ENCODE peak calls at places on chromosomes 6 and 20, in nine cellular contexts. D is NT2/D1; A is H9; E is endodermal cell; U is upper lobe of right lung; K is HepG2; M is GM23338; T is CD4-positive, alpha-beta memory T cell; Q is stomach. N is an unnamed sample. For H3K4me1, the result is how much of the 10 kb centered on the place peaks cover.

GRCh38 chr6:165605901-165606739 is 56.9 kb downstream of the PDE10A start:
- DNase-seq in K (no peak), Q (peak), U (no peak), M (no peak), E (peak), A (no peak), D (no peak), T (no peak), N (no peak)

GRCh38 chr6:109867009-109867969 is 110.8 kb upstream of the GPR6 start:
- DNase-seq in E (peak), T (no peak), D (no peak), M (no peak), Q (peak), A (no peak), K (no peak), U (no peak), N (no peak)

GRCh38 chr20:59925894-59926293 is 7.5 kb downstream of the SYCP2 start:
- DNase-seq in Q (no peak), K (no peak), T (no peak), E (no peak), M (no peak), U (no peak), D (no peak), A (no peak), N (no peak)

GRCh38 chr20:35297740-35298139 is 5.5 kb upstream of the FAM83C start:
- DNase-seq in K (no peak), U (no peak), M (no peak), Q (no peak), A (no peak), D (no peak), T (no peak), E (no peak), N (peak)

GRCh38 chr20:37362821-37363220 is 16.9 kb downstream of the SRC start:
- DNase-seq in Q (no peak), K (no peak), E (no peak), M (no peak), T (no peak), D (no peak), U (peak), A (no peak), N (no peak)

GRCh38 chr6:151044465-151045441 is 179.3 kb downstream of the MTHFD1L start:
- DNase-seq in Q (peak), K (peak), D (no peak), T (no peak), M (peak), U (peak), E (peak), A (no peak), N (no peak)

GRCh38 chr6:106880952-106881351 is 93.6 kb downstream of the CD24 start:
- DNase-seq in K (no peak), U (no peak), M (no peak), E (no peak), Q (no peak), T (no peak), A (no peak), D (no peak), N (no peak)

GRCh38 chr6:15841937-15842698 is 179.3 kb upstream of the DTNBP1 start:
- DNase-seq in U (no peak), T (no peak), Q (no peak), A (no peak), D (no peak), K (no peak), M (no peak), E (no peak), N (no peak)

GRCh38 chr6:92507552-92507951 is 911.8 kb downstream of the EPHA7 start:
- DNase-seq in K (no peak), T (no peak), Q (no peak), M (no peak), U (no peak), D (no peak), E (no peak), A (no peak), N (no peak)

GRCh38 chr6:18405477-18406293 is 18.5 kb downstream of the RNF144B start:
- DNase-seq in A (no peak), U (no peak), M (no peak), Q (no peak), E (no peak), T (no peak), K (no peak), D (no peak), N (no peak)

GRCh38 chr6:7239590-7239948 is 73.4 kb downstream of the SSR1 start:
- DNase-seq in M (no peak), K (peak), D (no peak), Q (no peak), A (no peak), U (no peak), E (no peak), T (no peak), N (peak)

GRCh38 chr6:36679043-36679821 is 718 bp downstream of the CDKN1A start:
- DNase-seq in A (no peak), Q (peak), D (no peak), T (peak), E (peak), K (peak), M (peak), U (peak), N (peak)

GRCh38 chr6:81326856-81327561 is 425.5 kb downstream of the TENT5A start:
- DNase-seq in A (no peak), T (no peak), E (no peak), K (no peak), M (no peak), Q (no peak), D (no peak), U (no peak), N (no peak)

GRCh38 chr6:112501705-112502104 is 154.6 kb downstream of the RFPL4B start:
- DNase-seq in K (no peak), A (no peak), M (peak), Q (no peak), D (no peak), T (no peak), E (no peak), U (no peak), N (peak)
- H3K4me1 ChIP-seq in K (under half), A (under half), M (under half), Q (under half), D (under half), T (under half), E (under half), U (under half), N (under half)

GRCh38 chr6:90370493-90370959 is 73.9 kb upstream of the BACH2 start:
- DNase-seq in M (no peak), D (no peak), U (no peak), T (no peak), K (no peak), Q (no peak), E (no peak), A (no peak), N (no peak)
- H3K4me1 ChIP-seq in M (under half), D (under half), U (under half), T (under half), K (under half), Q (under half), E (under half), A (under half), N (under half)

DNA sequence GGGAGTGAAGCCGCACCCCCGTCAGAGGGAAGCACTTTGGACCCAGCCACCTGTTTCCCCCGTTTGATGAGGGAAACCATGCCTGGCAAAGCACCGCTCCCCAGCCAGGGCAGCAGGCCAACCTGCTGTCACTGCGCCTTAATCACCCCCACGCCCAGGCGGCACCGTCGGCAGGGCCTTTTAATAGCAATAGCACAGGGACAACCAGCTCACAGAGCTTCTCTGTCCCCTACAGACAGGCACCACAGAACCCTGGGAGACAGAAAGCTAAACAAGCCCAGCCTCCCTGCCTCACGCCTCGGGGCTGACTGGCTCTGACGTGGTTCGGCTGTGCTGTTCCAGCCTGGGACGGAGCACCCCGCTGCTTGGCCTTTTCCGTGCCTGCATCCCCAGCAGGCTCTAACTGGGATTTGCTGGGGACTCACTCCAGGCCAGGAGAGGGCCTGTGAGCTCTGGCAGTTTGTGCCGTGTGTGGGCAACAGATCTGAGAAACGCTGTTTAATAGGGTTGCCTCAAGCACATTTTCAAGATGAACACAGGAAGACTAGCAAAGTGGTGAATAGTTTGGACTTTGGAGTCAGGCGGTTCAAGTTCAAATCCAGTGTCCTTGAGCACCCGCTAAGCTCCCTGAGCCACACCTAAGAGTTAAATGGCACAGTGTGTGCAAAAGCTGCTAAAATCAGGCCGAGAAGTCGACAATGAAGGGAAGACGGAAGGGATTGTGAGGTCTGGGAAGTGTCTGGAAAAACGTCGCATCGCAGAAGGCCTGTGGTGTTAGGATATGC is 223.8 kb downstream of the NRN1 start:
- DNase-seq in U (no peak), K (peak), M (no peak), E (peak), D (no peak), A (no peak), T (no peak), Q (peak), N (no peak)
- H3K4me1 ChIP-seq in U (under half), K (under half), M (under half), E (under half), D (under half), A (under half), T (under half), Q (under half), N (under half)

DNA sequence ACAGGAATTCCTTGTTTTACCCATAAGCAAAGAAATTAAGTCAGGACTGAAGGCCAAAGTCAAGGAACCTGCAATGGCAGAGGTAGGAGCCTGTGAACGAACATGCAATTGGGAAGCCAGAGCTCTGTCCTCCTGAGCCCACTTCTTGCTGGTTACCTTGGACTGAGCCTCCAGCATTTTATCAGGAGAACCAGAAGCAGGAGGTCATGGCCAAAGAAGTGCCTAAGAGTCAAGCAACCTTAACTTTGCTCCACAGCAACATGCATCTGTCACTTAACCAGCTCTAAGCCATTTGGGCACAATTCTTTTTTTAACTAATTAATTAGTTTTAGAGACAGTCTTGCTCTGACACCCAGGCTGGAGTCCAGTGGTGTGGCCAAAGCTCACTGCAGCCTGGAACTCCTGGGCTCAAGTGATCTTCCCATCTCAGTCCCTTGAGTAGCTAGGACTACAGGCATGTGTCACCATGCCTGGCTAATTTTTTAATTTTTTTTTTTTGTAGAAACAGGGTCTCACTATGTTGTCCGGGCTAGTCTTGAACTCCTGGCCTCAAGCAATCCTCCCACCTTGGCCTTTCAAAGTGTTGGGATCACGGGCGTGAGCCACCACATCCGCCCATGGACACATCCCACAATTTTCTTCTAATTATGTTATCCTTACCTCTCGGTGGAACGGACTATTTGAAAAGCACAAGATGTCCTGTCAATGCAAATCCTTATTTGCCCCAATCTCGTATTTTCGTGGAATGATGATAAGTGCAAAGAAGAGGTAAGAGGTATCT is 334.2 kb downstream of the CD83 start:
- DNase-seq in M (no peak), K (no peak), Q (no peak), D (no peak), T (no peak), U (no peak), A (no peak), E (no peak), N (no peak)
- H3K4me1 ChIP-seq in M (under half), K (under half), Q (under half), D (under half), T (half or more), U (under half), A (under half), E (under half), N (under half)

DNA sequence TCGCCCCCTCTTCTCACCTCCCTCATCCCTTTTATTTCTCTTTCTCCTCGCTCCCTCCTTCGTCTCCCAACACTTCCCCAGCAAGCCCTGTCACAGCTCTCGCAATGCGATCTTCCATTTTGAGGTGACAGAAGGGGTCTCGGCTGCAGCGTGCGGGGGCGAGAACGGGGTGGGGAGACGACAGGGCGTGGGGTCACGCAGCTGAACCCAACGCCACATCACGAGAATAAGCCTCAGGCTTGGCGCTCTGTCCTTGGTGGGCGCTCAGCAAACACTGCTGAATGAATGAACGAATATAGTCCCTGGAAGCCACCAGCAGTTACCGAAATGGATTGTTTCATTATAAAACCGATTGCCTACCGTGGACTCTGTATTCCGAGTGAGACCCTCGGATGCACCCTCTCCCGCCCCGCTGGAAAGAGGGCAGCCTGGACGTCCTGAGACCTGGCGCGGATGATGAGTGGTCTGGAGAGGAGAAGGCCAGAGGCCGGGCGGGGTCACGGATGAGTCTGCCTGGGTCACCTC is 3.9 kb downstream of the NRN1 start:
- DNase-seq in M (no peak), E (no peak), T (no peak), K (no peak), Q (no peak), D (no peak), U (no peak), A (no peak), N (no peak)
- H3K4me1 ChIP-seq in M (half or more), E (under half), T (half or more), K (under half), Q (half or more), D (under half), U (under half), A (under half), N (under half)

GRCh38 chr6:42230320-42231034 is 12.8 kb upstream of the MRPS10 start:
- DNase-seq in U (no peak), M (peak), Q (no peak), E (peak), D (no peak), K (no peak), A (no peak), T (no peak), N (no peak)

GRCh38 chr6:42227173-42227850 is 9.7 kb upstream of the MRPS10 start:
- DNase-seq in T (no peak), A (no peak), M (no peak), Q (no peak), K (no peak), U (no peak), D (no peak), E (no peak), N (no peak)

GRCh38 chr6:42232035-42232434 is 14.4 kb upstream of the MRPS10 start:
- DNase-seq in U (no peak), M (no peak), Q (no peak), A (no peak), T (no peak), E (no peak), K (no peak), D (no peak), N (no peak)

GRCh38 chr6:42228305-42228704 is 10.6 kb upstream of the MRPS10 start:
- DNase-seq in M (no peak), K (no peak), U (no peak), A (no peak), T (no peak), E (no peak), Q (no peak), D (no peak), N (no peak)

DNA sequence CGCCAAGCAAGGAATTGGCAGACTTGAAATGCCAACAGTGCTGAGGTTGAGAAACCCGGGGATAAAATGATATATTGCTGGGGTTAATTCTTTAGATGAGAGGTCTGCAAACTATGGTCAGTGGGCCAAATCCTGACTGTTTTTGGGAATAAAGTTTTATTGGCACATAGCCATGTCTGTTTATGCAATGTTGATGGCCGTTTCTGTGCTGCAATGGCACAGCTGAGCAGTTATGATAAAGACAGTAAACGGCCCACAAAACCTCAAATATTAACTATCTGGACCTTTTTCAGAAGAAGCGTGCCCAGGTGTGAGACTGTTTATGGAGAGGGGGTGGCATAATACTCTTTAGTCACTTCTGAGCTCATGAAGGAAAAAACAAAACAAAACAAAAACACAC is 12.1 kb upstream of the MRPS10 start:
- DNase-seq in E (no peak), Q (no peak), M (no peak), T (no peak), K (no peak), U (no peak), D (no peak), A (no peak), N (no peak)
- H3K4me1 ChIP-seq in E (under half), Q (under half), M (under half), T (under half), K (under half), U (under half), D (under half), A (under half), N (under half)

GRCh38 chr6:34288581-34288980 is 39.8 kb upstream of the SMIM29 start:
- DNase-seq in A (no peak), D (no peak), M (no peak), E (no peak), Q (no peak), K (no peak), U (no peak), T (no peak), N (no peak)

GRCh38 chr6:34284563-34285545 is 36.0 kb upstream of the SMIM29 start:
- DNase-seq in T (no peak), D (no peak), U (peak), M (no peak), E (no peak), Q (peak), K (no peak), A (no peak), N (peak)

GRCh38 chr6:34289137-34289536 is 40.3 kb upstream of the SMIM29 start:
- DNase-seq in U (no peak), D (no peak), M (no peak), A (no peak), K (no peak), Q (no peak), E (no peak), T (no peak), N (no peak)

GRCh38 chr6:34281702-34282334 is 33.0 kb upstream of the SMIM29 start:
- DNase-seq in Q (no peak), M (no peak), U (no peak), D (no peak), A (no peak), T (no peak), K (no peak), E (no peak), N (no peak)

GRCh38 chr6:34285571-34285970 is 36.8 kb upstream of the SMIM29 start:
- DNase-seq in T (no peak), K (no peak), M (no peak), E (no peak), U (no peak), Q (no peak), D (no peak), A (no peak), N (no peak)
- H3K4me1 ChIP-seq in T (under half), K (under half), M (under half), E (under half), U (under half), Q (under half), D (under half), A (under half), N (half or more)

DNA sequence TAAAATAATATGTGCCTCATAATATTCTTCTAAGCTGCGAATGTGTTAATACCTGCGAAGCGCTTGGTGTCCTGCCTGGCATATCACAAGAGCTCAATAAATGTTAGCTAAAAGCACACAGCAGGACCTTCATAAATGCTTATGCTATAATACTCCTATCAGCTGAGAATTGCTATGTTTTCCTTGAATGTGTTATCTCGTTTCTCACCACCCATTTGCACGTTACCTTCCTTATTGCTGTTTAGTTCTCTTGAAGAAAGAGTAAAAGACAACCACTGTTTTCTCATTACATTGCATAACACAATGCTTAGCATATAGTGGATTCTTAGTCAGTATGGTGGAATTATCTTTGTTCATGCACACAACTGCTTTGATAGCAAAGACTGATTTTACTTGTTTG is 76.6 kb downstream of the EDN1 start:
- DNase-seq in M (no peak), E (no peak), T (no peak), U (no peak), D (no peak), A (no peak), K (no peak), Q (no peak), N (no peak)
- H3K4me1 ChIP-seq in M (under half), E (under half), T (under half), U (under half), D (under half), A (under half), K (half or more), Q (under half), N (under half)

DNA sequence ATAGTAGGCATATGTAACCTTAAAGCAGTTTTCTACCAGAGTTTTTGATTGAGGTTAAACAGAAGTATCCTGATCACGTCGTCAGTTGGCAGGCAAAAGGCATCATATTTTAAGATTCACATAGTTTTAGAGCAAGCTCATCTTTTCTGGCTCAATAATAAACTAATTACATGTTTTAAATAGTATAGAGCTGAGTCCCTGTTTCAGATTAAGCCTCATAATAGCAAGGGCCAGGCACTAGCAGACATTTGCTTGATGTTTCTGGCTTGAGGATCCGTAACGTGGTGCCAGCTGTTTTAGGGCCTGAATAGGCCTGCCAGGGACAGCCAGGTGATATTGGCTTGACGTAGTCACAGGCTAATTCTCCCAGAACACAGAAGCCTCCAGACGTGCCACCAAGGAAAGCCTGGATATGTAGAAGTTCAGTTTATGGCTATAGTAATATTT is 91.1 kb downstream of the FOXO3 start:
- DNase-seq in A (no peak), Q (no peak), M (no peak), T (no peak), K (no peak), U (no peak), D (no peak), E (no peak), N (no peak)
- H3K4me1 ChIP-seq in A (under half), Q (half or more), M (under half), T (under half), K (half or more), U (half or more), D (under half), E (under half), N (half or more)